ENCODE peak calls at places on chromosomes 3 and 15, in eight cellular contexts. U is transverse colon, V is fibroblast of pulmonary artery, F is activated B cell treated with CpG ODN at 0.5 μM for 24 hours, A is A549, O is pancreas, R is astrocyte, I is right atrium auricular region. G is an unnamed sample.

GRCh38 chr15:97563516-97563915 is 397.0 kb upstream of the ARRDC4 start:
- DNase-seq in U (no peak), V (no peak), F (no peak), A (no peak), O (no peak), R (no peak), I (no peak), G (no peak)

GRCh38 chr15:100783760-100784492 is 95.7 kb upstream of the ALDH1A3 start:
- DNase-seq in U (no peak), V (no peak), F (no peak), A (no peak), O (no peak), R (no peak), I (peak), G (no peak)

GRCh38 chr3:197154-197855 is 742 bp downstream of the CHL1 start:
- DNase-seq in U (no peak), V (no peak), F (peak), A (peak), O (peak), R (no peak), I (no peak), G (no peak)

GRCh38 chr3:127019449-127019848 is 36.5 kb downstream of the PLXNA1 start:
- DNase-seq in U (no peak), V (peak), F (no peak), A (no peak), O (no peak), R (peak), I (no peak), G (no peak)

GRCh38 chr15:65323071-65323511 is 18.6 kb downstream of the RNU5B-1 start:
- DNase-seq in U (peak), V (peak), F (no peak), A (no peak), O (peak), R (peak), I (no peak), G (no peak)

GRCh38 chr3:118688396-118688884 is 346.2 kb downstream of the IGSF11 start:
- DNase-seq in U (no peak), V (no peak), F (no peak), A (no peak), O (no peak), R (no peak), I (no peak), G (no peak)

GRCh38 chr15:71790081-71790480 is 20.3 kb upstream of the NR2E3 start:
- DNase-seq in U (no peak), V (no peak), F (no peak), A (no peak), O (no peak), R (peak), I (no peak), G (no peak)

GRCh38 chr3:186054481-186055399 is 54.1 kb downstream of the ETV5 start:
- DNase-seq in U (no peak), V (no peak), F (no peak), A (no peak), O (no peak), R (no peak), I (no peak), G (no peak)

GRCh38 chr3:196726788-196727675 is 12.6 kb upstream of the PAK2 start:
- DNase-seq in U (no peak), V (peak), F (no peak), A (no peak), O (no peak), R (peak), I (no peak), G (no peak)

GRCh38 chr3:162007722-162008121 is 511.1 kb downstream of the OTOL1 start:
- DNase-seq in U (no peak), V (no peak), F (no peak), A (no peak), O (no peak), R (no peak), I (no peak), G (no peak)

GRCh38 chr3:128362026-128362965 is 104.4 kb downstream of the DNAJB8 start:
- DNase-seq in U (no peak), V (no peak), F (no peak), A (no peak), O (no peak), R (no peak), I (no peak), G (no peak)

GRCh38 chr15:40830884-40831283 is 2.4 kb upstream of the PPP1R14D start:
- DNase-seq in U (no peak), V (no peak), F (no peak), A (no peak), O (no peak), R (no peak), I (no peak), G (no peak)

GRCh38 chr3:129003578-129004112 is 2.5 kb downstream of the EFCC1 start:
- DNase-seq in U (peak), V (no peak), F (peak), A (no peak), O (peak), R (no peak), I (no peak), G (no peak)

DNA sequence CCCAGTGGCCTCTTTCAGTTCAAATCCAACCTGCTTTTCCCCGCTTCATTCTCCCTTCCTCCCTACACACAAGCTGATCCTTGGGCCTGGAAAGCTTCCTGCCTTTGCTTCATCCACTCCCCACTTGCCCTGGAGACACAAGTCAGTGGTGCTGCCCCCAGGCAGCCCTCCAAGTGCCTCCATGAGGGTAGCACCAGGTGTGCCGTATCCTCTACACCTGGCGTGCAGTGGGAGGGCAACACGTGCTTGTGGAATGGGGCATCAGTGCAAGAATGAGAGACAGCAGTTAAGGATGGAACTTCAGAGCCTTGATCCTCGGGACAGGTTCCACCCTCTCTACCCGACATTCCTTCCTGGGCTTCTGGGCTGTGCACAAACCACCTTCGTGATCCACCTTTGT is 3.8 kb downstream of the ANPEP start:
- DNase-seq in U (no peak), V (no peak), F (no peak), A (no peak), O (no peak), R (no peak), I (no peak), G (no peak)
- TF ChIP-seq CTCF in U (no peak), V (no peak), F (no peak), A (no peak), O (no peak), R (no peak), I (no peak), G (no peak)

DNA sequence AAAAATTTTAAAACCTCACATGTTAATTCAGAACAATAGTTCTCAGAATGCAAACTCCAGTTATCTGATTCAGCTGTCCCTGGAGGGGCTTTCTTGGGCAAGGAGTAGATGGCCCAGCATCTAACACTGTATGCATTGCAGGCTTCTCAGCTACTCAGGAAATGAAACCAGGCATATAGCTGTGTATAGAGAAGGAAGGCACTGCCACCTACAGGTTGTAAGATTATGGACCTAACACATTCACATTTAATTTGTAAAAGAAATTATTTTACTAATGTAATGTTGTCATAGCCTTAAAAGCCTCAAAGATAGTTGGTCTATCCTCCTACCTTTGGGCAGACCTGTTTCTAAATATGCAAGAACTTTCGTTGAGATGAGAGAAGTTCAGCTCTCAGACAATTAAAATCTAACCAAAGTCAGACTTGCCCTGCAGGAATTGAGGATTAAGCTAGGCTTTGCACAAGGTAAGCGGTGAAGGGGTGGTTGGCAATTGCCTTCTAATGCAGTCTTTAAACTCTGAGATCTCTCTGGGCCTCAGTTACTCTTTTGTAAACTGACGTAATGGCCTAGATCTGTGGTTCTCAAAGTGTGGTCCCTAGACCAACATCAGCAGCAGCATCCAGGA is 132.8 kb upstream of the SLC24A5 start:
- DNase-seq in U (no peak), V (peak), F (no peak), A (peak), O (no peak), R (peak), I (no peak), G (no peak)
- TF ChIP-seq CTCF in U (peak), V (peak), F (no peak), A (peak), O (peak), R (peak), I (peak), G (peak)

GRCh38 chr3:158785972-158786371 is 15.9 kb upstream of the MFSD1 start:
- DNase-seq in U (no peak), V (no peak), F (no peak), A (no peak), O (no peak), R (no peak), I (no peak), G (no peak)

GRCh38 chr3:158792709-158793108 is 9.1 kb upstream of the MFSD1 start:
- DNase-seq in U (no peak), V (peak), F (no peak), A (peak), O (no peak), R (peak), I (no peak), G (no peak)

GRCh38 chr3:158791259-158791920 is 10.5 kb upstream of the MFSD1 start:
- DNase-seq in U (no peak), V (peak), F (no peak), A (peak), O (no peak), R (peak), I (no peak), G (no peak)

GRCh38 chr3:158789592-158789991 is 12.3 kb upstream of the MFSD1 start:
- DNase-seq in U (peak), V (peak), F (no peak), A (no peak), O (no peak), R (no peak), I (no peak), G (no peak)

DNA sequence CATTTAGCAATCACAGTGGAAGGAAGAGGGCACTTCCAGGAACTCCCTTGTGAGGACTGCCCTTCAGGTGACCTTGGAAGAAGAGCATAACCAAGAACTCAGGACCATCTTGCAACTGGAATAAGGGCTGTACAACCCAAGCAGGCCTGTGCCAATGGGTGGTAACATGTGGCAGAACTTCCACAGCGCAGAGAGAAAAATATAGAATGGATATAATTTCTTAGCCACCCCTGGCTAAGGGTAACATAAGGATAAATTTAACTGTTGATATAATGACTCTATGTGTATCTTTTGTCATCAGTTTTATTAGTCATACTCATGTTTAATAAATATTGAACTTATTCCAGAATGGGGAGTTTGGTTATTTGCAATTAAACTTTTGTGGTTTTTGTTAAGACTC is 13.4 kb upstream of the MFSD1 start:
- DNase-seq in U (no peak), V (peak), F (no peak), A (no peak), O (no peak), R (no peak), I (no peak), G (no peak)
- TF ChIP-seq CTCF in U (no peak), V (no peak), F (no peak), A (no peak), O (no peak), R (no peak), I (no peak), G (no peak)

DNA sequence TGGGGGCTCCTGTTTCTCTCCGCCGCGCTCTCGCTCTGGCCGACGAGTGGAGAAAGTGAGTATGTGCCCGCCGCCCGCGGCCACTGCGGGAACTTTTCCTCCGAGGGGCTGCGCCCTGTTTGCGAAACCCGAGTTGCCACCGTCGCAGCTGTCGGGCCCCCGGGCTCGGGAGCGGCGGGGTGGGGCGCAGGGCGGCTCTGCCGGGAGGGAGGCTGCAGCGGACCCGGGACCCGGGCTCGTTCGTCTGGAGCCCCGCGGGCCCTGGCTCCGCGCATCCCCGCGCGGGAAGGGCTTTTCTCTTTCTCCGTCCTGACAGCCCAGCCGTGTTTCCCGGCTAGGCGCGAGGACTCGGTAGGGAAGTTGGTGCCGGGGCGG is 1.3 kb downstream of the IGF1R start:
- DNase-seq in U (peak), V (peak), F (no peak), A (peak), O (peak), R (no peak), I (no peak), G (peak)
- TF ChIP-seq CTCF in U (peak), V (peak), F (no peak), A (no peak), O (no peak), R (no peak), I (no peak), G (no peak)

DNA sequence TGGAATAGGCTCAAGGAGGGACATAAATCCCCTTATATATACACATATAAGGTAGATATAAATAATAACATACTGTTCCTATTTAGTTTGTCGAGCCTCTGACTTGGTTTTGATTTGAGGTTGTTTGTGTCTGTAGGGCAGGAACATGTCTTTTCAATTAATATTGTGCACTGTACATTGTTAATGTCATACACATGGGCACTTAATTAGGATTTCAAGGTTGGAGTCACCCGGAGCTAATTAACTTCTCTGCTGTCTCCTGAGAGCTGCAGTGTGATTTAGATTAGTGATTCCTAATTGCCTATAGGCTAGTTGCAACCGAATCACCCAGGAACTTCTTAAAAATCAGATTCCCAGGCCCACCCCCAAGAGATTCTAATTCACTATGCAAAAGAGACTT is 50.4 kb upstream of the FILIP1L start:
- DNase-seq in U (no peak), V (no peak), F (no peak), A (no peak), O (no peak), R (no peak), I (no peak), G (no peak)
- TF ChIP-seq CTCF in U (no peak), V (no peak), F (no peak), A (no peak), O (no peak), R (no peak), I (no peak), G (no peak)

GRCh38 chr15:69607101-69607500 is 154.5 kb downstream of the RPLP1 start:
- DNase-seq in U (no peak), V (peak), F (no peak), A (no peak), O (no peak), R (peak), I (peak), G (no peak)
- TF ChIP-seq CTCF in U (no peak), V (no peak), F (no peak), A (no peak), O (no peak), R (no peak), I (no peak), G (no peak)